ENCODE peak calls at places on chromosomes 11 and 22, in ten cellular contexts. K, U, J, G, V, S, I, R, T and N are unnamed samples.

GRCh38 chr22:50011447-50012200 is 941 bp downstream of the IL17REL start:
- DNase-seq in S (peak), R (peak), K (no peak), I (peak), G (no peak), U (no peak), V (no peak), J (peak), T (no peak), N (no peak)

GRCh38 chr22:32407936-32408335 is 4.1 kb downstream of the RTCB start:
- DNase-seq in T (no peak), U (no peak), R (no peak), I (no peak), J (no peak), K (no peak), V (no peak), G (no peak), S (no peak), N (no peak)

GRCh38 chr11:24521586-24521985 is 24.7 kb downstream of the LUZP2 start:
- DNase-seq in G (no peak), V (no peak), K (no peak), S (no peak), I (no peak), J (no peak), U (no peak), R (no peak), T (no peak), N (no peak)

GRCh38 chr22:37623075-37624016 is 14.7 kb downstream of the GGA1 start:
- DNase-seq in T (peak), U (no peak), J (peak), K (peak), S (no peak), V (peak), R (peak), G (no peak), I (peak), N (peak)

GRCh38 chr22:25331050-25331449 is 111.6 kb downstream of the CRYBB2 start:
- DNase-seq in K (no peak), R (no peak), S (no peak), I (no peak), G (no peak), J (no peak), U (no peak), T (no peak), V (no peak), N (no peak)

GRCh38 chr11:64241430-64242153 is 697 bp downstream of the FKBP2 start:
- DNase-seq in U (peak), T (peak), I (peak), J (peak), S (peak), V (peak), R (peak), K (peak), G (peak), N (peak)

GRCh38 chr11:2299773-2300172 is 1.9 kb downstream of the C11orf21 start:
- DNase-seq in J (no peak), I (no peak), G (no peak), T (no peak), S (no peak), K (no peak), R (no peak), U (no peak), V (no peak), N (no peak)

GRCh38 chr11:66907751-66908173 is 50.4 kb downstream of the PC start:
- DNase-seq in U (no peak), S (no peak), R (no peak), G (no peak), K (no peak), J (no peak), I (no peak), T (no peak), V (no peak), N (no peak)

GRCh38 chr11:64924910-64925284 is 408 bp downstream of the PPP2R5B start:
- DNase-seq in K (no peak), U (no peak), T (no peak), G (no peak), I (no peak), S (peak), R (no peak), J (peak), V (no peak), N (no peak)

GRCh38 chr11:119681537-119681936 is 47.5 kb downstream of the NECTIN1 start:
- DNase-seq in R (peak), U (no peak), S (no peak), I (no peak), J (no peak), V (no peak), T (no peak), K (no peak), G (no peak), N (no peak)

GRCh38 chr11:76794371-76795284 is 11.5 kb downstream of the TSKU start:
- DNase-seq in V (no peak), J (no peak), U (no peak), K (no peak), G (no peak), R (no peak), S (no peak), I (no peak), T (no peak), N (no peak)

DNA sequence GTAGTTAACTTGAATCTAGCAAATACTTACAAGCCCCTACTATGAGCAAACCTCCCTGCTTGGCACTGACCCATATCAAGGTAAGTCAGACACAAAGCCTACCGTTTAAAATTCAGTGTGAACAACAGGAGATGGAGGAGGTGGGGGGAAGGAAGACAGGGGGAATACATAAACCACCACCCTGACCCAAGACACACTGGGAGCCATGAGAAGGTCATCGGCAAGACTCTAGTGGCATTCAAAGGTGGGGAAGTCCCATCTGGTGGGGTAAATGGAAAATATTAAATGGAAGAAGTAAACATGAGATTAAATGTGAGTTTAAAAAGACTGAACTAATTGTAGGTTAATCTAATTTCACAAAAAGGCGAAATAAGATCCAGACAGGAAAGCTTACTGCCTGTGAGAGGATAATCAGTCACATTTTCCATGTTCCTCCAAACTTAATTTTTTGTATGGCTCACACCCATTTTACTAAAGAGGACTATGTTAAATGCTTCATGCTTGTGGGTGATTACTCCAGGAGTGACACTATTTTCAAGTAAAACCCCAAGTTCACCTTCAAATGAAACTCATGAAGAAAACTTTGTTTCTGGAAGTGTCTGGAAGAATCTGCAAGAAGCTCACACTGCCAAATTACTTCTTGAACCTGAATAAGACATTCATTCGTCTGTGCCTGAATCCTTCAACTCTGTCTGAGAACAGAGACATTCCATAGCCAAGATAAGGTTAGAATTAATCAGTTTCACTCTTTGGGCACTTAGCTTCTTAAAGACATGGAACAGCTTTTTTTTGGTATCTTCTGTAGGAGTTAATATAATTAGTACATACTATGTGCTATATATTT is 51.7 kb downstream of the PITPNB start:
- DNase-seq in J (no peak), G (no peak), I (no peak), U (no peak), V (no peak), T (no peak), K (peak), S (no peak), R (no peak), N (no peak)
- H3K4me3 ChIP-seq in J (no peak), G (no peak), I (no peak), U (no peak), V (no peak), T (no peak), K (peak), S (no peak), R (no peak), N (no peak)

GRCh38 chr11:17951685-17952388 is 61.0 kb downstream of the SERGEF start:
- DNase-seq in V (no peak), U (no peak), K (no peak), T (no peak), I (no peak), J (no peak), G (no peak), S (no peak), R (no peak), N (no peak)

GRCh38 chr11:17952487-17952886 is 60.4 kb downstream of the SERGEF start:
- DNase-seq in J (no peak), T (no peak), R (no peak), K (no peak), I (no peak), U (no peak), V (no peak), S (no peak), G (no peak), N (no peak)

DNA sequence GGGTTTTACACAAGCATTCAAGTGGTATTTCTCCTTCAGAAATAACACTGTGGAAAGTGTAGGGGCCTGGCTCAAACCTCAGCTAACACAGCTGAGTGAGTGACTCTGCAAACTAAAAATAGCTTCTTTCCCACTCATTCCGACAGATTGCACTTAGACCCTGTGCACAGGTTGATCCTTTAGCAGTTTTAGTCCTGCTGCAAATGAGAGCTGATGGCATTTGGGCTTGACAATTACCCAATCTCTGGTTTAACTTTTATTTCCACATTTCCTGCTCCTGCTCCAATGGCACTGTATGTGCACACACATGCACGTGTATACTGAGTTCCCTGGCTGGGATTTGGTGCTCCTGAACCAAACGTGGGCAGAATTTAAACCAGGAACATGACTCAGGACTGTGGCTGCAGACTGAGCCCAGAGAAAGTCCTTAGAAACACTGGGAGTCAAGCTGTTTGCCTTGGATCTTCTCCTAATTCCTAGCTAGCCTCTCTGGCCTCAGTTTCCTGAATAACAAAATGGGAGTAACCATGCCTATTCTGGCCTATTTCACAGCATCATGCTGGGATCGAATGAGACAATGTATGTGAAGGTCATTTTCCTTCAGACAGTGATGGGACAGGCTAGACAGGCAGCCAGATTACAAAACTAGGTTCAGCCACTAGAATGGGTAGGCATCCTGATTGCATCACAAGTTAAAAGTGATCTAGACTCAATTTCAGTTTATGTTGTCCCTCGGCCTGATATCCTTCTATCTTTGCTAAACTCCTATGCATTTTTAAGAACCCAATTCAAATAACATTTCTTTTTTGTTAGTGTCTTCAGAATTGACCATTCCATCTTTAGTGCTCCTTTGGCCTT is 58.2 kb downstream of the SERGEF start:
- DNase-seq in U (no peak), R (no peak), S (no peak), T (no peak), G (no peak), K (no peak), J (no peak), I (no peak), V (peak), N (no peak)
- H3K27ac ChIP-seq in U (no peak), R (no peak), S (no peak), T (no peak), G (no peak), K (no peak), J (no peak), I (no peak), V (no peak), N (peak)

GRCh38 chr11:110095554-110095953 is 2.4 kb downstream of the ZC3H12C start:
- DNase-seq in J (no peak), T (no peak), G (peak), R (no peak), S (no peak), K (no peak), I (no peak), U (no peak), V (no peak), N (no peak)

GRCh38 chr11:110092577-110093406 is at the start of gene ZC3H12C:
- DNase-seq in S (peak), V (peak), I (peak), R (peak), T (no peak), G (peak), U (peak), J (peak), K (peak), N (peak)

GRCh38 chr11:110091995-110092576 is 1.1 kb upstream of the ZC3H12C start:
- DNase-seq in K (no peak), I (no peak), S (no peak), G (no peak), J (peak), R (no peak), V (no peak), T (no peak), U (no peak), N (no peak)

GRCh38 chr11:110094298-110095073 is 1.3 kb downstream of the ZC3H12C start:
- DNase-seq in G (no peak), I (no peak), V (no peak), R (no peak), T (no peak), J (no peak), S (no peak), K (no peak), U (no peak), N (no peak)

DNA sequence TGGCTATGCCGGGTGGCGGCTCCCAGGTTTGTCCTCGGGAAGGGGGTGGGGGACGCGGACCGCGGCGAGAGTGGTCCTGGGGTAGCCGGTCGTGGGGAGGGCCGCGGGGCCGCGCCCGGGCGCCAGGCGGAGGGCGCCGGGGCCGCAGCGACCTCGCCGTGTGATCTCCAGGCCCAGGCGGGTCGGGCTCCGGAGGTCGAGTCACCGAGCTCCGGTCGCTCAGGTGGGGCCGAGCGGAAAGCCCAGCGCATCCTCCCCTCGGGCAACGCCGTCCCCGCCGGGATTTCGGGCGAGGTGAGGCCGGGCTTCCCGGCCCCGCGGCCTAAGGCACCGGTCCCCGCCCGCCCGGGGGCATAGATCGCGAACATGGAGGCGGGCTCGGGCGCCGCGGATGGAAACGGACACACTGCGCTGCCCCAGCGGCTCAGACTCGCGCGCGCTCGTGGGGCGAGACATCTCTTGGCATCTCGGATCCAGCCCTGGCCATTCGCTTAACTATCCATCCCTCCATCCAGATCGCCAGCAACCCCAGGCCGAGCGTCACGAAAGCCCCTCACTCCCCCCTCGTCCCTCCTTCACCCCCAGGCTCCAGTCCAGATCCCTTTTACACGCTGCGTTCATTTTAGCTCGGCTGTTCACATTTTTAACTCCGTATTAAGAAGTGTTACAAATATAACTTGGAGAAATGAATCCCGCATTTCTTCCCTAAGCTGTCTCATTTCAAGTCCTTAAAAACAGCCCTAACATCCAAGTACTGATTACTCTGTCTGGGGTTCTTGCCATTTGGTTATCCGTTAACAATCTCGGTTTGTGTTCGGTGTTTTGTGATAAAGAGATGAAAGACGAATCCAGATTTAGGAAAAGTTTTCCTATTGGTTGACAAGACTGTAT is 460 bp downstream of the ZC3H12C start:
- DNase-seq in K (peak), J (peak), S (peak), R (peak), U (no peak), V (peak), G (peak), T (no peak), I (peak), N (peak)
- H3K4me3 ChIP-seq in K (peak), J (peak), S (peak), R (peak), U (peak), V (peak), G (peak), T (peak), I (peak), N (peak)

GRCh38 chr11:35274909-35275807 is 136.2 kb downstream of the CD44 start:
- DNase-seq in T (no peak), S (peak), K (peak), I (peak), R (no peak), V (peak), U (no peak), J (peak), G (peak), N (peak)
- H3K27ac ChIP-seq in T (no peak), S (peak), K (peak), I (peak), R (peak), V (no peak), U (peak), J (no peak), G (peak), N (peak)

GRCh38 chr11:47099213-47099917 is 77.3 kb downstream of the ARFGAP2 start:
- DNase-seq in K (no peak), V (no peak), I (no peak), R (no peak), T (no peak), G (peak), J (no peak), S (no peak), U (no peak), N (no peak)
- H3K4me3 ChIP-seq in K (no peak), V (no peak), I (no peak), R (no peak), T (no peak), G (no peak), J (no peak), S (no peak), U (no peak), N (no peak)

GRCh38 chr11:60184824-60185511 is 2.1 kb upstream of the MS4A6A start:
- DNase-seq in U (no peak), T (no peak), S (no peak), R (no peak), G (no peak), J (no peak), I (no peak), K (no peak), V (no peak), N (no peak)

GRCh38 chr11:60183595-60184201 is 815 bp upstream of the MS4A6A start:
- DNase-seq in U (no peak), K (no peak), G (no peak), J (no peak), R (no peak), S (no peak), I (no peak), T (no peak), V (no peak), N (peak)

GRCh38 chr11:60182546-60183330 is at the start of gene MS4A6A:
- DNase-seq in J (no peak), R (no peak), S (no peak), G (no peak), K (no peak), U (no peak), V (no peak), T (no peak), I (no peak), N (no peak)
- H3K27ac ChIP-seq in J (no peak), R (peak), S (peak), G (no peak), K (no peak), U (no peak), V (no peak), T (no peak), I (peak), N (no peak)

GRCh38 chr22:21937821-21938070 is 14.9 kb downstream of the PPM1F start:
- DNase-seq in K (no peak), I (no peak), J (no peak), T (no peak), U (no peak), G (peak), R (peak), V (no peak), S (peak), N (no peak)
- H3K4me3 ChIP-seq in K (peak), I (peak), J (peak), T (no peak), U (peak), G (peak), R (peak), V (peak), S (peak), N (no peak)